ENCODE peak calls at places on chromosomes 1 and 21, in ten cellular contexts. A is AG09309; E is CD4-positive, alpha-beta T cell; G is foreskin fibroblast; T is CD8-positive, alpha-beta T cell; C is tibial artery; W is type B pancreatic cell; U is prostate gland; V is fibroblast of the aortic adventitia; O is endodermal cell. K is an unnamed sample.

GRCh38 chr1:162632234-162632666 is at the start of gene DDR2:
- DNase-seq in G (peak; percentile 98), V (peak; percentile 99), C (peak; percentile 89), A (peak; percentile 93), O (peak; percentile 50), U (no peak), T (no peak), W (no peak), E (no peak), K (no peak)

GRCh38 chr1:15364740-15365139 is 44.9 kb upstream of the EFHD2 start:
- DNase-seq in O (no peak), E (no peak), G (no peak), A (no peak), V (no peak), T (no peak), W (no peak), U (no peak), C (no peak), K (no peak)

GRCh38 chr1:27598902-27599528 is 4.9 kb downstream of the AHDC1 start:
- DNase-seq in E (no peak), O (peak; percentile 75), A (no peak), T (no peak), V (peak; percentile 77), U (no peak), G (peak; percentile 86), C (peak; percentile 96), W (no peak), K (peak; percentile 61)

GRCh38 chr1:154972517-154973343 is 1.8 kb upstream of the CKS1B start:
- DNase-seq in G (peak; percentile 98), V (peak; percentile 96), A (peak; percentile 87), U (peak; percentile 87), E (no peak), W (no peak), C (peak; percentile 90), T (no peak), O (peak; percentile 98), K (no peak)

GRCh38 chr1:172778461-172779455 is 119.9 kb downstream of the FASLG start:
- DNase-seq in V (peak; percentile 19), O (no peak), C (no peak), A (no peak), W (no peak), E (no peak), T (no peak), G (peak; percentile 11), U (no peak), K (no peak)

GRCh38 chr1:219985169-219985568 is 56.8 kb upstream of the SLC30A10 start:
- DNase-seq in U (no peak), T (no peak), E (no peak), G (no peak), A (no peak), W (no peak), V (no peak), C (no peak), O (no peak), K (no peak)

GRCh38 chr1:150268342-150268705 is 492 bp downstream of the APH1A start:
- DNase-seq in E (no peak), W (no peak), G (peak; percentile 60), A (no peak), V (no peak), C (peak; percentile 78), T (peak; percentile 62), U (peak; percentile 18), O (no peak), K (no peak)

GRCh38 chr21:15768045-15768601 is 38.3 kb downstream of the USP25 start:
- DNase-seq in O (no peak), A (no peak), E (no peak), C (no peak), U (no peak), G (no peak), V (no peak), W (no peak), T (no peak), K (no peak)

GRCh38 chr21:14617040-14617393 is 70.9 kb upstream of the SAMSN1 start:
- DNase-seq in W (no peak), E (no peak), T (no peak), C (no peak), O (peak; percentile 53), A (no peak), G (no peak), U (no peak), V (no peak), K (no peak)

GRCh38 chr1:50978144-50978851 is 8.3 kb downstream of the CDKN2C start:
- DNase-seq in W (no peak), T (peak; percentile 61), C (peak; percentile 85), U (peak; percentile 42), V (peak; percentile 63), A (no peak), O (peak; percentile 92), G (peak; percentile 72), E (no peak), K (peak; percentile 72)

GRCh38 chr1:10368194-10368593 is 30.7 kb upstream of the PGD start:
- DNase-seq in O (peak; percentile 28), U (no peak), C (no peak), G (no peak), W (no peak), T (no peak), E (no peak), A (no peak), V (no peak), K (no peak)

GRCh38 chr1:26019641-26020315 is 1.8 kb upstream of the EXTL1 start:
- DNase-seq in O (no peak), C (no peak), A (no peak), T (no peak), G (peak; percentile 70), U (no peak), V (no peak), E (no peak), W (no peak), K (no peak)

GRCh38 chr1:100799954-100800612 is 80.5 kb downstream of the VCAM1 start:
- DNase-seq in O (no peak), E (no peak), T (no peak), V (peak; percentile 34), G (no peak), W (no peak), A (no peak), C (no peak), U (no peak), K (no peak)

GRCh38 chr1:3215198-3216045 is 146.4 kb downstream of the PRDM16 start:
- DNase-seq in T (no peak), G (no peak), U (no peak), O (no peak), W (no peak), A (no peak), V (no peak), E (no peak), C (no peak), K (no peak)

GRCh38 chr1:48018799-48019198 is 21.6 kb upstream of the TRABD2B start:
- DNase-seq in E (no peak), A (no peak), O (peak; percentile 44), C (no peak), U (peak; percentile 39), T (no peak), G (no peak), W (no peak), V (no peak), K (no peak)

GRCh38 chr1:1033009-1033587 is 13.2 kb downstream of the AGRN start:
- DNase-seq in W (peak; percentile 94), O (peak; percentile 99), A (no peak), E (peak; percentile 65), U (peak; percentile 95), V (peak; percentile 39), T (peak; percentile 85), C (no peak), G (peak; percentile 80), K (peak; percentile 97)

GRCh38 chr1:217892750-217893149 is 261.6 kb downstream of the SPATA17 start:
- DNase-seq in T (no peak), U (no peak), W (no peak), V (no peak), A (no peak), C (no peak), E (no peak), G (no peak), O (no peak), K (no peak)

GRCh38 chr1:217891966-217892365 is 260.8 kb downstream of the SPATA17 start:
- DNase-seq in A (no peak), G (no peak), O (no peak), U (no peak), T (no peak), C (no peak), V (no peak), E (no peak), W (no peak), K (no peak)

GRCh38 chr1:217889401-217889800 is 258.3 kb downstream of the SPATA17 start:
- DNase-seq in T (no peak), A (no peak), V (no peak), O (peak; percentile 94), C (no peak), G (no peak), E (no peak), W (no peak), U (no peak), K (peak; percentile 76)
- TF ChIP-seq CTCF in T (no peak), A (no peak), V (peak; percentile 17), O (peak; percentile 91), C (no peak), G (no peak), E (no peak), W (peak; percentile 60), U (no peak), K (peak; percentile 55)

GRCh38 chr1:36493524-36493923 is 10.8 kb upstream of the CSF3R start:
- DNase-seq in A (no peak), T (no peak), U (no peak), V (no peak), W (no peak), C (no peak), O (peak; percentile 8), G (no peak), E (no peak), K (no peak)
- TF ChIP-seq CTCF in A (no peak), T (no peak), U (no peak), V (no peak), W (no peak), C (no peak), O (no peak), G (no peak), E (no peak), K (no peak)

GRCh38 chr1:112828716-112829115 is 113.6 kb upstream of the PPM1J start:
- DNase-seq in V (no peak), G (no peak), U (no peak), E (no peak), O (no peak), T (no peak), A (no peak), W (no peak), C (no peak), K (no peak)

GRCh38 chr1:112826217-112826944 is 111.2 kb upstream of the PPM1J start:
- DNase-seq in A (no peak), G (no peak), W (no peak), V (no peak), T (no peak), U (no peak), C (no peak), E (no peak), O (peak; percentile 81), K (no peak)
- TF ChIP-seq CTCF in A (no peak), G (no peak), W (no peak), V (no peak), T (no peak), U (no peak), C (no peak), E (no peak), O (no peak), K (no peak)

DNA sequence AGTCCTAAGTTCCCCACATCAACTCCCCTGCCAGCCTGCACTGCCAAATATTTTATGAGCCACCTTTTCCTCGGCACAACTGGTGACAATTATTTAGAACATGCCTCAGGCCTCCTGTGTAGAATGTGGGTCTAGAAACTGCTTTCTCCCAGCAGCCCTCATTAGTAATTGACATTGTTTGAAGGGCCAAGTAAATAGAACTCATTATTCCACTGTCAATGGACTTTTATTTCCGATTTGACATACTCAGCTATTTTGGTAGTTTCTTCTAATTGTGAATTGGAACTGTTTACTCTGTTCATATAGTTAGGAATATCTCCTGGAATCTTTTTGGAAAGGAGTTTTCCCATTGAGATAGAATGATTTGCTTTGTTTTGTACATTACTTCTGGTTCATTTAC is 168.8 kb upstream of the L1TD1 start:
- DNase-seq in C (no peak), O (no peak), T (no peak), U (no peak), V (no peak), W (no peak), E (no peak), A (no peak), G (no peak), K (no peak)
- TF ChIP-seq CTCF in C (no peak), O (no peak), T (no peak), U (no peak), V (no peak), W (no peak), E (no peak), A (no peak), G (no peak), K (no peak)